ENCODE peak calls at places on chromosomes 13 and 19, in six cellular contexts. One of them, this sample, is unnamed.

GRCh38 chr19:19372656-19373416 is 32.6 kb upstream of the GATAD2A start:
- DNase-seq in fibroblast of the aortic adventitia: peak
- DNase-seq in body of pancreas: peak
- DNase-seq in neural progenitor cell: no peak
- DNase-seq in WTC11: peak
- DNase-seq in psoas muscle: no peak
- DNase-seq in this sample: peak

GRCh38 chr13:47632311-47632710 is 368.8 kb downstream of the SUCLA2 start:
- DNase-seq in fibroblast of the aortic adventitia: no peak
- DNase-seq in body of pancreas: no peak
- DNase-seq in neural progenitor cell: peak
- DNase-seq in WTC11: peak
- DNase-seq in psoas muscle: no peak
- DNase-seq in this sample: no peak

GRCh38 chr19:57587529-57587928 is 3.6 kb downstream of the ZIK1 start:
- DNase-seq in fibroblast of the aortic adventitia: peak
- DNase-seq in body of pancreas: no peak
- DNase-seq in neural progenitor cell: no peak
- DNase-seq in WTC11: no peak
- DNase-seq in psoas muscle: no peak
- DNase-seq in this sample: no peak

GRCh38 chr19:44303305-44303704 is 1.5 kb downstream of the ZNF235 start:
- DNase-seq in fibroblast of the aortic adventitia: no peak
- DNase-seq in body of pancreas: no peak
- DNase-seq in neural progenitor cell: no peak
- DNase-seq in WTC11: no peak
- DNase-seq in psoas muscle: no peak
- DNase-seq in this sample: no peak

GRCh38 chr19:16969127-16969526 is 57.5 kb downstream of the CPAMD8 start:
- DNase-seq in fibroblast of the aortic adventitia: no peak
- DNase-seq in body of pancreas: no peak
- DNase-seq in neural progenitor cell: no peak
- DNase-seq in WTC11: no peak
- DNase-seq in psoas muscle: no peak
- DNase-seq in this sample: no peak

GRCh38 chr19:47112166-47112663 is 1.4 kb downstream of the ZC3H4 start:
- DNase-seq in fibroblast of the aortic adventitia: peak
- DNase-seq in body of pancreas: peak
- DNase-seq in neural progenitor cell: peak
- DNase-seq in WTC11: peak
- DNase-seq in psoas muscle: peak
- DNase-seq in this sample: peak

GRCh38 chr19:45291834-45292233 is 30.8 kb downstream of the CKM start:
- DNase-seq in fibroblast of the aortic adventitia: no peak
- DNase-seq in body of pancreas: no peak
- DNase-seq in neural progenitor cell: no peak
- DNase-seq in WTC11: no peak
- DNase-seq in psoas muscle: no peak
- DNase-seq in this sample: no peak

GRCh38 chr19:11058246-11059030 is 30.8 kb upstream of the LDLR start:
- DNase-seq in fibroblast of the aortic adventitia: no peak
- DNase-seq in body of pancreas: no peak
- DNase-seq in neural progenitor cell: no peak
- DNase-seq in WTC11: no peak
- DNase-seq in psoas muscle: no peak
- DNase-seq in this sample: no peak

GRCh38 chr13:80753951-80754350 is 413.0 kb upstream of the SPRY2 start:
- DNase-seq in fibroblast of the aortic adventitia: no peak
- DNase-seq in body of pancreas: no peak
- DNase-seq in neural progenitor cell: no peak
- DNase-seq in WTC11: no peak
- DNase-seq in psoas muscle: no peak
- DNase-seq in this sample: no peak

GRCh38 chr13:99404005-99404755 is 97.0 kb upstream of the GPR183 start:
- DNase-seq in fibroblast of the aortic adventitia: no peak
- DNase-seq in body of pancreas: no peak
- DNase-seq in neural progenitor cell: no peak
- DNase-seq in WTC11: no peak
- DNase-seq in psoas muscle: no peak
- DNase-seq in this sample: no peak

GRCh38 chr19:1921326-1921725 is 16.1 kb downstream of the ADAT3 start:
- DNase-seq in fibroblast of the aortic adventitia: no peak
- DNase-seq in body of pancreas: no peak
- DNase-seq in neural progenitor cell: no peak
- DNase-seq in WTC11: no peak
- DNase-seq in psoas muscle: no peak
- DNase-seq in this sample: no peak

GRCh38 chr19:46339491-46339890 is 7.4 kb upstream of the PPP5C start:
- DNase-seq in fibroblast of the aortic adventitia: no peak
- DNase-seq in body of pancreas: no peak
- DNase-seq in neural progenitor cell: no peak
- DNase-seq in WTC11: no peak
- DNase-seq in psoas muscle: no peak
- DNase-seq in this sample: no peak

GRCh38 chr19:8305798-8306197 is 2.4 kb downstream of the CD320 start:
- DNase-seq in fibroblast of the aortic adventitia: no peak
- DNase-seq in body of pancreas: peak
- DNase-seq in neural progenitor cell: no peak
- DNase-seq in WTC11: peak
- DNase-seq in psoas muscle: no peak
- DNase-seq in this sample: no peak

GRCh38 chr19:34232566-34233481 is 21.5 kb upstream of the GARRE1 start:
- DNase-seq in fibroblast of the aortic adventitia: peak
- DNase-seq in body of pancreas: peak
- DNase-seq in neural progenitor cell: no peak
- DNase-seq in WTC11: no peak
- DNase-seq in psoas muscle: peak
- DNase-seq in this sample: peak

GRCh38 chr13:113001251-113002140 is 32.5 kb downstream of the MCF2L start:
- DNase-seq in fibroblast of the aortic adventitia: no peak
- DNase-seq in body of pancreas: peak
- DNase-seq in neural progenitor cell: peak
- DNase-seq in WTC11: no peak
- DNase-seq in psoas muscle: no peak
- DNase-seq in this sample: no peak

GRCh38 chr13:43298799-43299198 is 275.4 kb downstream of the DNAJC15 start:
- DNase-seq in fibroblast of the aortic adventitia: no peak
- DNase-seq in body of pancreas: no peak
- DNase-seq in neural progenitor cell: no peak
- DNase-seq in WTC11: no peak
- DNase-seq in psoas muscle: no peak
- DNase-seq in this sample: no peak

GRCh38 chr13:75151081-75151643 is 330.8 kb downstream of the TBC1D4 start:
- DNase-seq in fibroblast of the aortic adventitia: peak
- DNase-seq in body of pancreas: no peak
- DNase-seq in neural progenitor cell: no peak
- DNase-seq in WTC11: no peak
- DNase-seq in psoas muscle: no peak
- DNase-seq in this sample: no peak

GRCh38 chr19:44576843-44577565 is 36.4 kb upstream of the IGSF23 start:
- DNase-seq in fibroblast of the aortic adventitia: peak
- DNase-seq in body of pancreas: peak
- DNase-seq in neural progenitor cell: peak
- DNase-seq in WTC11: peak
- DNase-seq in psoas muscle: no peak
- DNase-seq in this sample: no peak

GRCh38 chr19:38653028-38653571 is 5.7 kb downstream of the ACTN4 start:
- DNase-seq in fibroblast of the aortic adventitia: peak
- DNase-seq in body of pancreas: peak
- DNase-seq in neural progenitor cell: no peak
- DNase-seq in WTC11: no peak
- DNase-seq in psoas muscle: no peak
- DNase-seq in this sample: no peak

GRCh38 chr19:15191982-15192381 is 8.8 kb downstream of the NOTCH3 start:
- DNase-seq in fibroblast of the aortic adventitia: no peak
- DNase-seq in body of pancreas: no peak
- DNase-seq in neural progenitor cell: no peak
- DNase-seq in WTC11: no peak
- DNase-seq in psoas muscle: no peak
- DNase-seq in this sample: no peak

GRCh38 chr13:107864543-107865460 is 350.5 kb downstream of the LIG4 start:
- DNase-seq in fibroblast of the aortic adventitia: peak
- DNase-seq in body of pancreas: no peak
- DNase-seq in neural progenitor cell: peak
- DNase-seq in WTC11: peak
- DNase-seq in psoas muscle: no peak
- DNase-seq in this sample: no peak

GRCh38 chr19:592101-592500 is 2.4 kb downstream of the HCN2 start:
- DNase-seq in fibroblast of the aortic adventitia: no peak
- DNase-seq in body of pancreas: no peak
- DNase-seq in neural progenitor cell: no peak
- DNase-seq in WTC11: no peak
- DNase-seq in psoas muscle: no peak
- DNase-seq in this sample: no peak

GRCh38 chr13:97505022-97505421 is 71.1 kb downstream of the RAP2A start:
- DNase-seq in fibroblast of the aortic adventitia: no peak
- DNase-seq in body of pancreas: no peak
- DNase-seq in neural progenitor cell: no peak
- DNase-seq in WTC11: no peak
- DNase-seq in psoas muscle: no peak
- DNase-seq in this sample: no peak

DNA sequence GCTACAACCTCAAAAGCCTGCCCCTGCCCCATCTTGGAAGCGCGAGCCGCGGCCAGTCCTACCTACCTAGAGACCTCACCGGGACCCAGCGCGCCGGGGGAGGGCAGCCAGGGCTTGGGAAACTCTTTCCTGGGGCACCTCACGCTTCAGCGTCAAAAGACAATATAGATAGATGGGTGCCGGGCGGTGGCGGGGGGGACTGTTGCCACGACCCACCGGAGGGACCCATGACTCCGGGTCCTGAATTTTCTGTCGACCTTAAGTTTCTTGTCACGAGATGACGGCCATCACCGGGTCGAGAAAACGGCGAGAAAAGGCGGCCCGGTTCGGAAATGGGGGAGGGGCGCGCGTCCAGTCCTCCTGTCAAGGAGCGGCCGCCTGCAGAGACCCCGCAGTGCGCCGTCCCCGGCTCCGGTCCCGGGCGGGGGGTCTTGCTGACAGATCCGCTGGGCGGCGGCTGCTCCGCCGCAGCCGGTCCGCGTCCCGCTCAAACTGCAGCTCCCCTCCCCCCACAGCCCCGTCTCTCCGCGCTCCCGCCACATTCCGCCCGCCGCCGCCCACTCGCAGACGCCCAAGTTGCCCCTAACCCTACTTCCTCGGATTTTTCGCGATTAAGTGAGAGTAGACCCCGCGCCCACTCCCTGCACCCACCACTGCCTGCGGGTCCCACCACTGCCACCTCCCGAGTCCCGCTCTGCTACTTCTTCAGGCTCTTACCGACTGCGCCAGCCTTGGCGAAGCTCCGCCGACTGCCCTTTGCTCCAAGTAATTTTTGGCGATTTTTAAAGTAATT is 66.1 kb downstream of the KCNRG start:
- DNase-seq in fibroblast of the aortic adventitia: no peak
- DNase-seq in body of pancreas: peak
- DNase-seq in neural progenitor cell: peak
- DNase-seq in WTC11: peak
- DNase-seq in psoas muscle: peak
- DNase-seq in this sample: peak
- TF ChIP-seq CTCF in fibroblast of the aortic adventitia: no peak
- TF ChIP-seq CTCF in body of pancreas: no peak
- TF ChIP-seq CTCF in neural progenitor cell: peak
- TF ChIP-seq CTCF in WTC11: no peak
- TF ChIP-seq CTCF in psoas muscle: no peak
- TF ChIP-seq CTCF in this sample: no peak

DNA sequence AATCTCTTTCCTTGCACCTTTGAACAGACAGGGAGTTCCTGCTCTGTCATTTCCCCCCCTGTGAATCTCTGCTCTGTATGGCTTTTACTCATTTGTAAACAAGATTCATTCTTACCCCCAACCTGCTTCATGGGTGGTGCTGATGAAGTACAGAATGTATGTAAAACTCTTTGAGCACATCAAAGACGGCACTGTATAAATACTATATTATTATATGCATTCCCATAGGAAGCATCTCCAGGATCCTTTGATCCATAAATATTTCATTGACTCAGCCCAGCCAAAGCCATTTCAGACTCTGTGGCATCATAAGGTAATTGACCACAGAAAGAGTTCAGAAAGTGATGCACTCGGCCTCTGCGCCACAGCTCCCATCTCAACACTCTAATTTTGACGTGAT is 208.7 kb downstream of the EFNB2 start:
- DNase-seq in fibroblast of the aortic adventitia: no peak
- DNase-seq in body of pancreas: no peak
- DNase-seq in neural progenitor cell: no peak
- DNase-seq in WTC11: no peak
- DNase-seq in psoas muscle: no peak
- DNase-seq in this sample: no peak
- TF ChIP-seq CTCF in fibroblast of the aortic adventitia: no peak
- TF ChIP-seq CTCF in body of pancreas: no peak
- TF ChIP-seq CTCF in neural progenitor cell: no peak
- TF ChIP-seq CTCF in WTC11: no peak
- TF ChIP-seq CTCF in psoas muscle: no peak
- TF ChIP-seq CTCF in this sample: no peak

DNA sequence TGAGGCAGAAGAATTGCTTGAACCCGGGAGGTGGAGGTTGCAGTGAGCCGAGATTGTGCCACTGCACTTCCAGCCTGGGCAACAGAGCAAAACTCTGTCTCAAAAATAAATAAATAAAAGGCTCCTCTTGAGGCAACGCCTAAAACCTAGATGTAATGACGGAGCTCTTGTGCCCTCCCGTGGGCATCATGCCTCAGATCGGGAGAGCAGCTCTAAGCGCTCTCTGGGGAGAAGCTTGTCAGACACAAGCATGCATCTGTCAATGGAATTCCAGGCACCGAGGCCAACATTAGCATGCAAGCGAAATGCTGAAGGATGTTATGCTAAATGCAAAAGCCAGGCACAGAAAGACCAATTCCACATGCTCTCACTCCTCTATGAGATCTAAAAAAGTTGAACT is 45.6 kb upstream of the MRI1 start:
- DNase-seq in fibroblast of the aortic adventitia: peak
- DNase-seq in body of pancreas: peak
- DNase-seq in neural progenitor cell: peak
- DNase-seq in WTC11: peak
- DNase-seq in psoas muscle: no peak
- DNase-seq in this sample: peak
- TF ChIP-seq CTCF in fibroblast of the aortic adventitia: peak
- TF ChIP-seq CTCF in body of pancreas: no peak
- TF ChIP-seq CTCF in neural progenitor cell: peak
- TF ChIP-seq CTCF in WTC11: no peak
- TF ChIP-seq CTCF in psoas muscle: no peak
- TF ChIP-seq CTCF in this sample: peak

DNA sequence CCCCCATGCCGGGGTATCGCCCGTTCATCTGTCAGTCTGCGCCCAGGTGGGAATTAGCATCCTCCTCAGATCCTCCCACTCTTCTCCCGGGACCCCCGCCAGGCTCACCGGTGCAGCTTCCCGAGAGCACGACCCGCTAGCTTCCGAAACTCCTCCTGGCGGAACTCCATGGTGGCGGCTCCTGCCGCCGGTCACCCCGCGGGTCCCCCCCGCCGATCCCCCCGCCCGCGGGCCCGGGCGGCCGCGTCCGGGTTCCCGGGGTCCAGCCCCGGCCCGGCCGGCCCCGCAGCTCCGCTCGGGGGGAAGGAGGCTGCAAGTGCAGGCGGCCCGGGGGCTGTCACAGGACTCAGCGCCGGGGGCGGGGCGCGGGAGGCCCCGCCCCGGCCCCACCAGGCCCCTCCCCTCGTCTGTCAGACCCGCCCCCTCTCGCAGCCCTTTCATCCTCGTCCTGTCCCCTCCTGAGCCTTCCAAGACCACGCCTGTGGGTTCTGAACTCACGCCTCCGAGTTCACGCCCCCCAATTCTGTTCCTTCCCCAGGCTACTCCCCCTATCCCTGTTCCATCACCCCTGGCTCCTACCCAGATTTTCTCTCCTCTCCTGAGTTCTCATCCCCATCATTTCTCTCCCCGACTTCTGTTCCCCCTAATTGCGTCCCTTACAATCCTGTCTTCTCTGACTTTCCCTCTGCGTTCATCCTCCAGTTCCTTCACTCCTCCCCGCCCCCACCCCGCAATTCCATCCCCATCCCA is at the start of gene SLC17A7:
- DNase-seq in fibroblast of the aortic adventitia: no peak
- DNase-seq in body of pancreas: peak
- DNase-seq in neural progenitor cell: peak
- DNase-seq in WTC11: peak
- DNase-seq in psoas muscle: peak
- DNase-seq in this sample: peak
- TF ChIP-seq CTCF in fibroblast of the aortic adventitia: no peak
- TF ChIP-seq CTCF in body of pancreas: no peak
- TF ChIP-seq CTCF in neural progenitor cell: no peak
- TF ChIP-seq CTCF in WTC11: no peak
- TF ChIP-seq CTCF in psoas muscle: no peak
- TF ChIP-seq CTCF in this sample: no peak